ENCODE peak calls at places on chromosome 9, in four cellular contexts. U, Z, P and C are unnamed samples.
A peak's percentile ranks its signal among the peaks of the same experiment; 100 is the strongest.

GRCh38 chr9:108191065-108191464 is 664.7 kb downstream of the ACTL7B start:
- DNase-seq in Z (no peak), U (peak; percentile 7), P (no peak), C (no peak)

GRCh38 chr9:127634021-127634420 is 21.9 kb downstream of the STXBP1 start:
- DNase-seq in P (peak; percentile 36), U (no peak), Z (no peak), C (no peak)

GRCh38 chr9:121637441-121638222 is 13.8 kb upstream of the DAB2IP start:
- DNase-seq in P (no peak), U (peak; percentile 50), Z (no peak), C (no peak)

GRCh38 chr9:136232964-136233363 is 12.6 kb downstream of the QSOX2 start:
- DNase-seq in P (no peak), U (no peak), Z (no peak), C (no peak)

GRCh38 chr9:136239963-136240330 is 5.7 kb downstream of the QSOX2 start:
- DNase-seq in Z (no peak), P (no peak), U (no peak), C (no peak)

GRCh38 chr9:134346151-134346550 is 19.9 kb downstream of the RXRA start:
- DNase-seq in P (no peak), U (peak; percentile 7), Z (no peak), C (no peak)

GRCh38 chr9:136013524-136014034 is 52.4 kb upstream of the UBAC1 start:
- DNase-seq in P (no peak), U (no peak), Z (no peak), C (no peak)

GRCh38 chr9:106916491-106917235 is 53.7 kb downstream of the ZNF462 start:
- DNase-seq in Z (no peak), U (peak; percentile 92), P (peak; percentile 98), C (no peak)

GRCh38 chr9:86945868-86946711 is 1.2 kb downstream of the GAS1 start:
- DNase-seq in Z (no peak), P (peak; percentile 77), U (peak; percentile 75), C (peak; percentile 66)

GRCh38 chr9:115300896-115301295 is 182.9 kb upstream of the TNC start:
- DNase-seq in P (no peak), Z (no peak), U (no peak), C (no peak)

GRCh38 chr9:79686381-79687130 is 114.8 kb downstream of the TLE4 start:
- DNase-seq in U (peak; percentile 88), P (peak; percentile 73), Z (no peak), C (no peak)

GRCh38 chr9:26657958-26658357 is 234.6 kb downstream of the CAAP1 start:
- DNase-seq in Z (no peak), P (no peak), U (no peak), C (no peak)

GRCh38 chr9:121886759-121887485 is 206.2 kb downstream of the TTLL11 start:
- DNase-seq in U (no peak), P (no peak), Z (no peak), C (no peak)

GRCh38 chr9:81317223-81317622 is 372.1 kb downstream of the TLE1 start:
- DNase-seq in Z (no peak), P (no peak), U (no peak), C (no peak)

GRCh38 chr9:108259917-108260675 is 595.7 kb downstream of the ACTL7B start:
- DNase-seq in Z (no peak), P (no peak), U (no peak), C (no peak)

GRCh38 chr9:125630436-125630835 is 76.6 kb downstream of the MAPKAP1 start:
- DNase-seq in U (no peak), P (no peak), Z (no peak), C (no peak)

GRCh38 chr9:86241216-86241615 is 18.2 kb downstream of the C9orf153 start:
- DNase-seq in P (no peak), U (peak; percentile 11), Z (no peak), C (no peak)

GRCh38 chr9:121692606-121693505 is 41.4 kb downstream of the DAB2IP start:
- DNase-seq in Z (no peak), U (peak; percentile 52), P (peak; percentile 96), C (peak; percentile 65)

GRCh38 chr9:81826541-81826906 is 101.7 kb upstream of the SPATA31D4 start:
- DNase-seq in Z (no peak), U (peak; percentile 35), P (no peak), C (no peak)

GRCh38 chr9:87498816-87499454 is 1.3 kb downstream of the DAPK1 start:
- DNase-seq in Z (no peak), U (no peak), P (no peak), C (peak; percentile 32)

GRCh38 chr9:135132008-135132407 is 44.5 kb downstream of the OLFM1 start:
- DNase-seq in Z (no peak), P (no peak), U (no peak), C (no peak)

GRCh38 chr9:110133608-110134214 is 74.2 kb downstream of the C9orf152 start:
- DNase-seq in P (no peak), Z (no peak), U (peak; percentile 80), C (no peak)

GRCh38 chr9:134174526-134175290 is 10.3 kb upstream of the RNU6ATAC start:
- DNase-seq in Z (no peak), U (no peak), P (no peak), C (no peak)

GRCh38 chr9:129497064-129497836 is 123.7 kb downstream of the C9orf50 start:
- DNase-seq in U (no peak), P (no peak), Z (no peak), C (peak; percentile 85)

GRCh38 chr9:86239053-86239770 is 20.2 kb downstream of the C9orf153 start:
- DNase-seq in Z (no peak), P (no peak), U (no peak), C (no peak)

GRCh38 chr9:80049096-80049495 is 477.3 kb downstream of the TLE4 start:
- DNase-seq in P (peak; percentile 65), Z (no peak), U (peak; percentile 7), C (no peak)

GRCh38 chr9:88694625-88695024 is 159.6 kb downstream of the NXNL2 start:
- DNase-seq in U (peak; percentile 87), Z (no peak), P (no peak), C (no peak)

GRCh38 chr9:132372177-132373095 is 17.6 kb upstream of the SETX start:
- DNase-seq in Z (no peak), P (peak; percentile 25), U (peak; percentile 36), C (no peak)

GRCh38 chr9:88814521-88815101 is 176.7 kb upstream of the S1PR3 start:
- DNase-seq in U (peak; percentile 68), P (no peak), Z (no peak), C (no peak)

GRCh38 chr9:121277518-121278275 is 9.7 kb downstream of the GSN start:
- DNase-seq in U (peak; percentile 77), P (no peak), Z (no peak), C (no peak)

GRCh38 chr9:95224371-95225015 is 93.0 kb downstream of the FANCC start:
- DNase-seq in Z (no peak), P (no peak), U (peak; percentile 15), C (no peak)

GRCh38 chr9:93567271-93567959 is 9.0 kb upstream of the PHF2 start:
- DNase-seq in U (no peak), P (no peak), Z (no peak), C (no peak)

GRCh38 chr9:5460157-5460556 is 9.8 kb downstream of the CD274 start:
- DNase-seq in U (no peak), Z (no peak), P (no peak), C (no peak)

GRCh38 chr9:85541876-85542275 is 199.9 kb downstream of the AGTPBP1 start:
- DNase-seq in U (no peak), Z (no peak), P (peak; percentile 30), C (no peak)

GRCh38 chr9:69324549-69325401 is at the start of gene ENTREP1:
- DNase-seq in U (no peak), Z (no peak), P (peak; percentile 83), C (peak; percentile 77)

GRCh38 chr9:106771618-106772017 is 91.3 kb upstream of the ZNF462 start:
- DNase-seq in P (peak; percentile 26), Z (no peak), U (no peak), C (no peak)

GRCh38 chr9:37625262-37626147 is 25.2 kb upstream of the FRMPD1 start:
- DNase-seq in Z (no peak), P (no peak), U (no peak), C (no peak)
- H4K5ac ChIP-seq in Z (no peak overlapping the region), P (no peak overlapping the region), U (no peak overlapping the region), C (no peak overlapping the region)

GRCh38 chr9:89978185-89978584 is 373.4 kb downstream of the GADD45G start:
- DNase-seq in Z (no peak), U (peak; percentile 21), P (peak; percentile 79), C (peak; percentile 53)

GRCh38 chr9:89985078-89985477 is 380.3 kb downstream of the GADD45G start:
- DNase-seq in Z (no peak), P (no peak), U (no peak), C (no peak)

GRCh38 chr9:89984214-89984613 is 379.4 kb downstream of the GADD45G start:
- DNase-seq in U (peak; percentile 51), P (no peak), Z (no peak), C (no peak)

GRCh38 chr9:89983411-89983810 is 378.6 kb downstream of the GADD45G start:
- DNase-seq in P (no peak), U (no peak), Z (no peak), C (no peak)

DNA sequence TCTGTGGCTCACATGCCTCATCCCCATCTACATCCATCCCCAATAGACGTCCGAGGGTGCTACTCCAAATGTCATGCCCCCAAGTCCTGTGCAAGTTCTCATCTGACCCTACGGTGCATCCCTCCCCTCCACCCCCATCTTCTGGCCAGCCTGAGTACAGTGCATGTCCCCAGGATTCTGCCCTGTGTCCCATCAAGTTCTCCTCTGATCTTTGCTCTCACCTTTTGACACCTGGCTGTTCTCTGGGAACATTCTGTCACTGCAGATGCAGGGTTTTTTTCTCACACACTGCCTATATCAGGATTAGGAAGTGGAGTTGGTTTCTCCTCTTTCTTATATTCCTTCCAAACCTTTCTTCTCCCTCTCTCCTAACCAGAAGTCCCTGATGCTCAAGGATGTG is 377.2 kb downstream of the GADD45G start:
- DNase-seq in U (no peak), P (no peak), Z (no peak), C (no peak)
- H4K5ac ChIP-seq in U (no peak overlapping the region), P (no peak overlapping the region), Z (no peak overlapping the region), C (no peak overlapping the region)

DNA sequence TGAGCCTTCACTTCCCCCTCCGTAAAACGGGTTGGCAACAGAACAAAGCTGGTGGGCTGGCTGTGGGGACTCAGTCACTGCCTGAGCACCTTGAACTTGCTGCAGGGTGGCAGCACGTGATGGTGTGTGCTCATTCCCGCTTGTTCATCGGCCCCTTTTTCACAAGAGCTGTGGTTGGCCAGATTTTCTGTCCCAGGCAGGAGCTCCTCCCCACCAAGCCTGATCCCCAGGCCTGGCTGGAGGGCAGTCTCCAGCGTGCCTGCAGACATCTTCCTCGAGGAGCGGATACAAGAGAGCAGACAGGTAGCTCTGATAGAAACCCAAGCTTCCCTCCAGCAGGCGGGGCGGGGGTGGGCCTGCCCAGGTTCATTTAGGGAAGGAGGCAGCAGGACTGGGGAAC is 61.9 kb upstream of the ORM1 start:
- DNase-seq in U (no peak), P (peak; percentile 62), Z (no peak), C (peak; percentile 48)
- H4K5ac ChIP-seq in U (no peak overlapping the region), P (no peak overlapping the region), Z (no peak overlapping the region), C (no peak overlapping the region)

DNA sequence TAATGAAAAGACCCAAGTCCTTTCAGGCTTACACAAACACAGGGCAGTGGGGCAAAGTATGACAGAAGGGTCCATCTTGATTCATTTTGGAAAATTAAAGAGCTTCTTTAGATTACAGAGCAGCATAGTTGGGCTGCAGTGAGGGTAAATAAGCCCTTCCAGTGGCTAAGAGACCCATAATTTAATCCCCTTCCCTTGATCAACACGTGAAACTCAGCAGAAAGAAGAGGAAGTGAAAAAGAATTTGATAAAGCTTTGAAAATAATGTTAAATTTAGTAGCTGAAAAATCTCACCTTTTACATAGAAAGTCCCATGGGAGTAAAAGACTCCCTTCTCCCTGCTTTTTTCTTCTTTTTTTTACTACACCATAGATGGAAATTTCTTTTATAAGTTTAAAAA is 87.6 kb downstream of the FREM1 start:
- DNase-seq in P (no peak), Z (no peak), U (no peak), C (no peak)
- H4K5ac ChIP-seq in P (no peak overlapping the region), Z (no peak overlapping the region), U (no peak overlapping the region), C (no peak overlapping the region)